ENCODE peak calls at places on chromosomes 7 and 10, in five cellular contexts. N, I, A, Q and Y are unnamed samples.

GRCh38 chr7:822692-823276 is 9.5 kb upstream of the SUN1 start:
- DNase-seq in N (no peak), I (no peak), A (no peak), Q (no peak), Y (no peak)

GRCh38 chr7:79714081-79714480 is 260.6 kb upstream of the MAGI2 start:
- DNase-seq in N (no peak), I (no peak), A (no peak), Q (no peak), Y (no peak)

GRCh38 chr7:112182749-112183148 is 23.4 kb downstream of the DOCK4 start:
- DNase-seq in N (no peak), I (no peak), A (no peak), Q (no peak), Y (no peak)

GRCh38 chr10:8444630-8445029 is 390.1 kb downstream of the GATA3 start:
- DNase-seq in N (no peak), I (no peak), A (no peak), Q (peak), Y (no peak)

GRCh38 chr7:45920543-45921380 is at the start of gene IGFBP3:
- DNase-seq in N (no peak), I (no peak), A (no peak), Q (no peak), Y (peak)

GRCh38 chr10:124045794-124046355 is 47.5 kb downstream of the CHST15 start:
- DNase-seq in N (no peak), I (no peak), A (no peak), Q (no peak), Y (no peak)

GRCh38 chr10:14664345-14664744 is 110.4 kb downstream of the FAM107B start:
- DNase-seq in N (no peak), I (no peak), A (no peak), Q (no peak), Y (no peak)

GRCh38 chr7:2853147-2853546 is 9.0 kb upstream of the GNA12 start:
- DNase-seq in N (no peak), I (no peak), A (no peak), Q (no peak), Y (no peak)

GRCh38 chr7:90595801-90596683 is at the start of gene CDK14:
- DNase-seq in N (peak), I (peak), A (no peak), Q (no peak), Y (peak)

GRCh38 chr10:17233534-17233933 is 5.5 kb downstream of the VIM start:
- DNase-seq in N (no peak), I (no peak), A (no peak), Q (no peak), Y (no peak)

GRCh38 chr10:129417164-129417563 is 49.9 kb upstream of the MGMT start:
- DNase-seq in N (no peak), I (no peak), A (no peak), Q (no peak), Y (no peak)

GRCh38 chr7:82631998-82632397 is 188.4 kb upstream of the CACNA2D1 start:
- DNase-seq in N (no peak), I (no peak), A (no peak), Q (no peak), Y (no peak)

GRCh38 chr7:146902728-146903127 is 786.1 kb downstream of the CNTNAP2 start:
- DNase-seq in N (no peak), I (no peak), A (no peak), Q (no peak), Y (no peak)

GRCh38 chr7:117673367-117673766 is 193.5 kb downstream of the CFTR start:
- DNase-seq in N (no peak), I (no peak), A (no peak), Q (peak), Y (no peak)

GRCh38 chr10:12412671-12413368 is 63.5 kb downstream of the CAMK1D start:
- DNase-seq in N (no peak), I (no peak), A (no peak), Q (no peak), Y (no peak)

GRCh38 chr7:33757050-33757449 is 148.3 kb upstream of the BMPER start:
- DNase-seq in N (no peak), I (no peak), A (no peak), Q (no peak), Y (no peak)

GRCh38 chr10:61589547-61590243 is 73.0 kb upstream of the CABCOCO1 start:
- DNase-seq in N (no peak), I (no peak), A (no peak), Q (no peak), Y (no peak)

GRCh38 chr10:11401314-11402222 is 209.9 kb downstream of the USP6NL start:
- DNase-seq in N (no peak), I (no peak), A (no peak), Q (no peak), Y (no peak)

GRCh38 chr10:50605280-50606270 is 18.2 kb downstream of the SGMS1 start:
- DNase-seq in N (no peak), I (no peak), A (no peak), Q (no peak), Y (peak)

DNA sequence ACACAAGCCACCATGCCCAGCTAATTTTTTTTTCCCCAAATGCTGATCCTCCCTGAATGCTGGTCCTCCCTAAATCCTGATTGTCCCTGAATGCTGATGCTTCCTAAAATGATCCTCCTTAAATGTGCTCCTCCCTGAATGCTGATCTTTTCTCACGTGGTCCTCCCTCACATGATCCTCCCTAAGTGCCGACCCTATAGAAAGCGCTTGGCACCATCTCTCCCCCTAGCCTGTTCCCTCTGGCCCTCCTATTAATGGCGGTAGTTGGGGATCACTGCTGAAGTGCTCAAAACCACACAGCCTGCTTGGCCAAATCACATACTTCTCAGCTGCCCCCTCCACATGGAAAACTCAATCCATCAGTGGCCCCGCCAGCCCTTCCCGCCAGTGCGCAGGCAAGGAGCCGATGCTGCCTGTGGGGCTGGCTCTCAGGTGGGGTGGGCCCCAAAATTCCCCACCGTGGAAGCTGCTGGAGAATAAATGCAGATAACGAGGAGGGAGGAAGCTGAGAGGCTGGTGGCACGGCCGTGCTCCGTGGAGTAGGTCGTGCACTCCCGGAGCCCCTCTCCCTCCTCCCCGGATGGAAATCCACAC is 42.9 kb downstream of the COL26A1 start:
- DNase-seq in N (no peak), I (no peak), A (no peak), Q (no peak), Y (no peak)
- TF ChIP-seq JUND in N (no peak), I (no peak), A (no peak), Q (no peak), Y (no peak)

DNA sequence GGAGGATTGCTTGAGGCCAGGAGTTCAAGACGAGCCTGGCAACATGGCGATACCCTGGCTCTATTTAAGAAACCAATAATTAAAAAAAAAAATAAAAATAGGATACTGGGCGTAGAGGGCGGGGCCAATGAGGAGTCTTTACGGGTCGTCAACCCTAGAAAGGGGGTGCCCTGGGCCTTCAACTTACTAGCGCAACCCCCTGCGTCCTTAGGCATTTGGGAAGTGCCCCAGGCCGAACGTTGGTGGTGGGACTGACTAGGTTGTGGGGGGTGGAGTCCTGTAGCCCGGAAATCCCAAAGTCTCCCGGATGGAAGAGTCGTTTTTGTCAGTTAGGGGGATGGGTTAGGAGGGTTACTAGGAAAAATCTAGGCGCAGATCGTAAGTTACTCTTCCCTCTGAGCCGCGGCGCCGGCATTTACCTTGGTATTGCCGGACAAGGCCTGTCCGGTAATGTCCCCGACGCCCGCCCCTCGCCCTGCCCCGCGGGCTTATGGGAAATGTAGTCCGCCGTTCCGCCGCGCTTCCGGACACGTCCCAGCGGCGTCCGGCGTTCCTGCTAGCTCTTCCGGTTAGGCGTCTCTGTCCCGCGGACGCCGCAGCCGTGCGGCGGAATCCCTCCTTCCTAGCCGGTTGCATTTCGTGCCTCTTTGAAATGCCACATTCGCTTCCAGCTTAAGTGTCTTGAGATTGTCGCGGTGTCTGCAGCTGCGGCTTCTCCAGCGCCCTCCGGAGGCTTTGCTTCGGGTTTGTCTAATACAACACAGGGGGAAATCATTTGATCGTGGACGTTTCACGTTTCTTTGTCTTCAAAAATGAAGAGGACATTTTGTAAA is 1.3 kb upstream of the ACBD5 start:
- DNase-seq in N (peak), I (peak), A (peak), Q (peak), Y (peak)
- TF ChIP-seq JUND in N (peak), I (no peak), A (no peak), Q (no peak), Y (no peak)

GRCh38 chr10:105148921-105149320 is 507.8 kb downstream of the SORCS3 start:
- DNase-seq in N (no peak), I (no peak), A (no peak), Q (no peak), Y (no peak)
- TF ChIP-seq JUND in N (no peak), I (no peak), A (no peak), Q (no peak), Y (no peak)

GRCh38 chr10:99540673-99541531 is 8.2 kb downstream of the NKX2-3 start:
- DNase-seq in N (no peak), I (no peak), A (no peak), Q (no peak), Y (peak)
- TF ChIP-seq JUND in N (no peak), I (no peak), A (no peak), Q (no peak), Y (no peak)

DNA sequence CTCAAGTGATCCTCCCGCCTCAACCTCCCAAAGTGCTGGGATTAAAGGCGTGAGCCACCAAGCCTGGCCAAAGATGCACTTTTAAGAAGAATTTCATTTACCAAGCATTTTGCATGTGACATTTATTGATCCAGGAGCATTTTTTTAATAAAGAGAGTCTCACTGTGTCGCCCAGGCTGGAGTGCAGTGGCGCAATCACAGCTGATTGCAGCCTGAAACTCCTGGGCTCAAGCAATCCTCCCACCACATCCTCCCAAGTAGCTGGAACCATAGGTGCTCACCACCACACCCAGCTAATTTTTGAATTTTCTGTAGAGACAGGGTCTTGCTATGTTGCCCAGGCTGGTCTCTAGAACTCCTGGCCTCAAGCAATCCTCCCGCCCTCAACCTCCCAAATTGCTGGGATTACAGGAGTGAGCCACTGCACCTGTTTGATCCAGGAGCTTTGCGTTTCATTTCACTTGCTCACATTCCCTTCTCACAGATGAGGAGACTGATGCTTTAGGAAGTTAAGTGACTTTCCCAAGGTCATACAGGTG is 4.4 kb upstream of the TBL2 start:
- DNase-seq in N (no peak), I (no peak), A (no peak), Q (no peak), Y (no peak)
- TF ChIP-seq JUND in N (no peak), I (no peak), A (no peak), Q (no peak), Y (no peak)

DNA sequence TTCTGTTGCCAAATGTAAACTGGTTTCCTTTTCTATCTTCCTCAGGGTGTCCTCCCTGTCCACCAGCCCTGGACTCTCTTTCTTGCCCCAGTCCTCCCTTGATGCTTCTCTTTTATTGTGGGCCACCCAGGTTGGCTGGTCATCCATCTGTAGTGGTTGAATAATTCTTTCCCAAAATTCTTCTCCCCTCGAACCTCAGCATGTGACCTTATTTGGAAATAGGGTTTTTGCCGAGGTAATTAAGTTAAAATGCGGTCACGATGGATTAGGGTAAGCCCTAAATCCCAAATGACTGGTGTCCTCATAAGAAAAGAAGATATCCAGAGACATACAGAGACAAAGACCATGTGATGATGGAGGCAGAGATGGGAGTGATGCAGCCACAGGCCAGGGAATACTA is 74.4 kb downstream of the GFRA1 start:
- DNase-seq in N (no peak), I (no peak), A (no peak), Q (no peak), Y (no peak)
- TF ChIP-seq JUND in N (no peak), I (no peak), A (no peak), Q (no peak), Y (no peak)

GRCh38 chr7:26681819-26682418 is 182.5 kb downstream of the SKAP2 start:
- DNase-seq in N (peak), I (no peak), A (no peak), Q (no peak), Y (peak)
- TF ChIP-seq JUND in N (no peak), I (no peak), A (no peak), Q (no peak), Y (no peak)

GRCh38 chr10:43983856-43984271 is 335.2 kb upstream of the ZNF32 start:
- DNase-seq in N (no peak), I (no peak), A (no peak), Q (no peak), Y (no peak)

GRCh38 chr10:43982250-43982649 is 333.6 kb upstream of the ZNF32 start:
- DNase-seq in N (no peak), I (no peak), A (no peak), Q (no peak), Y (no peak)

GRCh38 chr10:43985941-43986340 is 337.3 kb upstream of the ZNF32 start:
- DNase-seq in N (no peak), I (no peak), A (no peak), Q (no peak), Y (no peak)

GRCh38 chr10:43983405-43983804 is 334.7 kb upstream of the ZNF32 start:
- DNase-seq in N (no peak), I (no peak), A (no peak), Q (no peak), Y (no peak)

DNA sequence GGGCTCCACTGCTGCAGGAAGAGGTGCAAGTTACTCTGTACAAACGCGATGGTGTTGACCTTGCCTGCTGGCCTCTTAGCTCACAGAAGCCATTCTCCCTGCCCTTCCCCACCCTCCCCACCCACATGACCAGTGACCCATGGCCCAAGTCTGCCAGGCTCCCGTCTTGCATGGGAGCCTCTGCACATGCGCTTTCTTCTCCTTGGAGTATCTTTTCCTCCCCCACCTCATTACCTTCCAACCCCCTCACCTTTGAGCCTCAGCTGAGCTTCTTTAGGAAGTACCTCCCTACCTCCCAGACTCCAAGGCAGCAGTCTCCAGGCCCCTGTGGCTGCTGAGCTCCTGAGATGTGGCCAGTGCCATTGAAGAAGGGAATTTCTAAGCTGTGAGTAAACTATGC is 337.7 kb upstream of the ZNF32 start:
- DNase-seq in N (no peak), I (no peak), A (no peak), Q (no peak), Y (no peak)
- TF ChIP-seq JUND in N (no peak), I (no peak), A (no peak), Q (no peak), Y (no peak)

GRCh38 chr10:70487824-70488223 is 9.3 kb downstream of the PALD1 start:
- DNase-seq in N (no peak), I (no peak), A (no peak), Q (no peak), Y (no peak)
- TF ChIP-seq JUND in N (no peak), I (no peak), A (no peak), Q (no peak), Y (no peak)

GRCh38 chr10:22986771-22987542 is 59.1 kb downstream of the ARMC3 start:
- DNase-seq in N (no peak), I (peak), A (peak), Q (no peak), Y (no peak)
- TF ChIP-seq JUND in N (no peak), I (no peak), A (no peak), Q (no peak), Y (no peak)